ENCODE peak calls at places on chromosomes 13 and 19, in eight cellular contexts. W is neural progenitor cell; L is SJCRH30; U is pancreas; B is uterus; E is endodermal cell; J is CD8-positive, alpha-beta T cell; M is OCI-LY7. R is an unnamed sample.

GRCh38 chr13:73337511-73337910 is 278.7 kb downstream of the KLF5 start:
- DNase-seq in B (no peak), W (no peak), J (no peak), U (no peak), L (no peak), E (no peak), M (no peak), R (no peak)

GRCh38 chr19:43479961-43480561 is 14.7 kb upstream of the LYPD3 start:
- DNase-seq in J (no peak), W (no peak), L (no peak), U (no peak), M (no peak), B (no peak), E (no peak), R (no peak)

GRCh38 chr13:98305670-98306069 is 128.6 kb upstream of the RNF113B start:
- DNase-seq in W (no peak), B (no peak), U (no peak), M (no peak), E (no peak), J (no peak), L (no peak), R (no peak)

GRCh38 chr19:41997121-41997850 is 3.3 kb upstream of the ATP1A3 start:
- DNase-seq in B (no peak), J (no peak), W (peak), E (peak), U (peak), L (peak), M (peak), R (no peak)

GRCh38 chr13:35514801-35515502 is 38.5 kb upstream of the MAB21L1 start:
- DNase-seq in W (no peak), L (no peak), B (no peak), E (no peak), J (no peak), M (no peak), U (no peak), R (no peak)

GRCh38 chr19:7670150-7670784 is 1.4 kb downstream of the RETN start:
- DNase-seq in L (no peak), J (peak), B (no peak), M (no peak), W (peak), U (no peak), E (no peak), R (no peak)

GRCh38 chr13:38141792-38142191 is 207.9 kb upstream of the UFM1 start:
- DNase-seq in U (no peak), B (no peak), L (no peak), W (no peak), M (no peak), J (no peak), E (no peak), R (no peak)

GRCh38 chr13:45402641-45403040 is 15.5 kb downstream of the SLC25A30 start:
- DNase-seq in J (no peak), M (no peak), L (no peak), E (no peak), W (no peak), U (peak), B (no peak), R (no peak)

GRCh38 chr13:71661921-71662320 is 205.1 kb downstream of the DACH1 start:
- DNase-seq in J (no peak), W (no peak), M (no peak), U (no peak), L (no peak), E (no peak), B (no peak), R (no peak)

GRCh38 chr19:28482221-28482620 is 730.7 kb downstream of the UQCRFS1 start:
- DNase-seq in M (no peak), L (no peak), U (no peak), W (no peak), J (no peak), E (peak), B (no peak), R (no peak)

GRCh38 chr13:57633141-57633949 is 1.8 kb downstream of the PCDH17 start:
- DNase-seq in W (peak), J (no peak), L (no peak), M (no peak), U (peak), B (peak), E (peak), R (peak)

GRCh38 chr13:50130686-50131051 is 115.4 kb downstream of the KCNRG start:
- DNase-seq in U (no peak), J (peak), M (peak), B (no peak), W (peak), E (peak), L (no peak), R (no peak)

GRCh38 chr13:27383104-27383921 is 41.1 kb upstream of the GTF3A start:
- DNase-seq in W (no peak), L (no peak), M (no peak), J (no peak), B (no peak), U (no peak), E (peak), R (no peak)

GRCh38 chr19:33394006-33394722 is 20.7 kb downstream of the CEBPG start:
- DNase-seq in U (no peak), M (no peak), W (no peak), E (no peak), J (no peak), B (peak), L (peak), R (no peak)

GRCh38 chr13:106651442-106651841 is 83.5 kb upstream of the ARGLU1 start:
- DNase-seq in U (no peak), L (no peak), B (no peak), J (no peak), M (no peak), E (no peak), W (no peak), R (no peak)

GRCh38 chr13:110680852-110681251 is 25.1 kb downstream of the CARS2 start:
- DNase-seq in M (peak), L (peak), U (no peak), W (peak), B (no peak), E (peak), J (no peak), R (no peak)

GRCh38 chr19:14165986-14166385 is 29.6 kb upstream of the ASF1B start:
- DNase-seq in U (no peak), E (no peak), J (peak), B (no peak), M (no peak), L (peak), W (no peak), R (peak)

GRCh38 chr13:40613192-40613818 is 53.1 kb downstream of the FOXO1 start:
- DNase-seq in L (no peak), M (peak), B (peak), E (no peak), U (peak), J (peak), W (no peak), R (no peak)

GRCh38 chr19:38769635-38770211 is 3.6 kb downstream of the LGALS7 start:
- DNase-seq in W (peak), U (peak), L (no peak), M (peak), J (peak), B (peak), E (peak), R (peak)

GRCh38 chr13:20353973-20354372 is 121.9 kb upstream of the GJB6 start:
- DNase-seq in W (no peak), E (no peak), B (no peak), M (no peak), L (no peak), U (no peak), J (no peak), R (no peak)

GRCh38 chr19:42576241-42576640 is 18.5 kb downstream of the CEACAM8 start:
- DNase-seq in B (no peak), L (no peak), J (no peak), U (no peak), M (no peak), W (no peak), E (no peak), R (no peak)

GRCh38 chr13:39149896-39150295 is 111.6 kb downstream of the NHLRC3 start:
- DNase-seq in B (no peak), E (no peak), U (no peak), M (no peak), W (no peak), J (no peak), L (no peak), R (no peak)

GRCh38 chr19:42601811-42602443 is 7.2 kb upstream of the CEACAM8 start:
- DNase-seq in M (peak), U (peak), J (no peak), W (peak), L (peak), B (no peak), E (peak), R (no peak)

GRCh38 chr13:28743045-28743444 is 24.3 kb upstream of the SLC46A3 start:
- DNase-seq in U (no peak), J (no peak), B (no peak), W (no peak), E (no peak), M (no peak), L (no peak), R (no peak)

GRCh38 chr13:98033277-98034247 is 80.1 kb downstream of the IPO5 start:
- DNase-seq in U (peak), L (peak), B (peak), J (no peak), W (peak), E (peak), M (no peak), R (no peak)

GRCh38 chr13:46992383-46992952 is 95.6 kb upstream of the HTR2A start:
- DNase-seq in U (no peak), M (peak), W (peak), B (no peak), E (no peak), J (no peak), L (no peak), R (no peak)

GRCh38 chr13:83219832-83220231 is 662.4 kb downstream of the SLITRK1 start:
- DNase-seq in W (no peak), L (no peak), B (no peak), E (no peak), U (no peak), J (no peak), M (no peak), R (no peak)

DNA sequence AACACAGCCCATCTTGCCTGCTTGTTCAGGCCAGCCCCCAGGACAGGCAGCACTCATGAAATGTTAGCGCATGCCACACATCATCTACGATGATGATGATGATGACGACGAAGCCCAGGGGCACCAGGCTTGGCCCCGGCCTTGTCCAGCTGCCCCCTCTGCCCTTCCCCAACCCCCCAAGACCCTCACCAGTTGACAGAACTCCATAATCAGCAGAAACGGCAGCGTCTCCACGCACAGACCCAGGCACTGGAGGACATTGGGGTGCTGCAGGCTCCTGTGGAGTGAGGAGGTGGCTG is 9.0 kb downstream of the LMTK3 start:
- DNase-seq in J (no peak), W (no peak), E (no peak), M (no peak), B (no peak), L (no peak), U (no peak), R (no peak)
- H3K27ac ChIP-seq in J (no peak), W (no peak), E (no peak), M (peak), B (no peak), L (no peak), U (peak), R (no peak)

DNA sequence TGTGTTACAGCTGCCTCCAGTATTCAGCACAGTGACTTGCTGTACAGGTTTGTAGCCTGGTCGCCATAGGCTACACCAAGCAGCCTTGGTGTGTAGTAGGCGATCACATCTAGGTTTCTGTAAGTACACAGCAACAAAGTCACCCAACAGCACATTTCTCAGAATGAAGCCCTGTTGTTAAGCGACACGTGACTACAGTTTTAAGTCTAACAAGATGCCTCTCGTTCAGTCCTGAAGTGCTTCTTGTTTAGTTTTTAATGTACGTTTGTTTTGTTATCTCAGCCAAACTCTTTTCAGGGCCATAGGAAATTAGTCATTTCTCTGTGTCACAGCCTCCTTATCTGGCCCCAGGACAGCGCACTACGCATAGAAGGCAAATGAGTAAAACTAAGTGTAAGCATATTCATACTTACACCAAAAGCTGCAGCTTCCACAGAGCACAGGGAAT is 50.0 kb upstream of the GPR183 start:
- DNase-seq in E (no peak), U (no peak), W (no peak), B (no peak), M (no peak), J (peak), L (no peak), R (no peak)
- H3K27ac ChIP-seq in E (peak), U (peak), W (no peak), B (peak), M (no peak), J (peak), L (no peak), R (no peak)

GRCh38 chr13:79470666-79471065 is 10.3 kb upstream of the NDFIP2 start:
- DNase-seq in M (no peak), L (no peak), E (no peak), W (no peak), U (no peak), J (no peak), B (no peak), R (no peak)

GRCh38 chr13:79466852-79467251 is 14.1 kb upstream of the NDFIP2 start:
- DNase-seq in B (no peak), L (no peak), J (no peak), W (no peak), M (no peak), U (no peak), E (no peak), R (no peak)

GRCh38 chr13:79468402-79468801 is 12.6 kb upstream of the NDFIP2 start:
- DNase-seq in J (no peak), E (no peak), W (no peak), L (no peak), U (no peak), B (no peak), M (no peak), R (no peak)

GRCh38 chr13:79468819-79469218 is 12.1 kb upstream of the NDFIP2 start:
- DNase-seq in B (no peak), M (no peak), L (no peak), W (no peak), J (no peak), U (no peak), E (no peak), R (no peak)

DNA sequence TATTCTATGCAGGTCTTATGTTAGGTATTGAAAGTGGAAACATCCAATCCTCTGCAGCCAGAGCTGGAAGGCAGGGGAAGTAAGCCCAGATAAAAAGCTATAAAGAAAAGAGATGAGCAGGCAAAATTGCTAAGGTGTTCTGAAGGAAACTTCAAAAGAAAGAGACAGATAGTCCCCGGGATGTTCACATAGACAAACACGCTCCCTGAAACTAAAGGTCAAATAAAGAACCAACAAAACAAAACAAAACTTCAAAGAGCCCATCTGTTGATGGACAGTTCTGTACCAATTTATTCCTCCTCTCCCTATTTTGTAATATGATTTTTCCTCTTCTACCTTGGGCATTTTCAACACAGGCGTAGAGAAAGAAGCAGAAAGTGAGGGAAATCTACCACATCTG is 11.3 kb upstream of the NDFIP2 start:
- DNase-seq in U (no peak), L (no peak), J (no peak), M (no peak), W (no peak), E (no peak), B (no peak), R (no peak)
- H3K27ac ChIP-seq in U (no peak), L (no peak), J (no peak), M (no peak), W (no peak), E (no peak), B (no peak), R (no peak)

GRCh38 chr19:18049390-18049789 is 37.3 kb downstream of the IL12RB1 start:
- DNase-seq in U (peak), B (peak), L (no peak), E (no peak), W (no peak), J (no peak), M (no peak), R (peak)

GRCh38 chr19:18057557-18057956 is 29.2 kb downstream of the IL12RB1 start:
- DNase-seq in L (no peak), J (no peak), E (no peak), M (no peak), W (no peak), B (no peak), U (peak), R (peak)

GRCh38 chr19:18051887-18052286 is 34.8 kb downstream of the IL12RB1 start:
- DNase-seq in E (no peak), L (no peak), U (peak), W (no peak), J (no peak), B (peak), M (no peak), R (no peak)

GRCh38 chr19:18055967-18056366 is 30.8 kb downstream of the IL12RB1 start:
- DNase-seq in E (no peak), W (no peak), J (no peak), U (no peak), B (no peak), M (no peak), L (no peak), R (no peak)

GRCh38 chr19:18053571-18054219 is 33.0 kb downstream of the IL12RB1 start:
- DNase-seq in W (no peak), M (no peak), J (no peak), L (no peak), E (no peak), B (no peak), U (no peak), R (no peak)
- H3K27ac ChIP-seq in W (no peak), M (no peak), J (no peak), L (no peak), E (no peak), B (no peak), U (peak), R (no peak)